ENCODE peak calls at places on chromosomes 4 and X, in four cellular contexts. One of them, this sample, is unnamed.

GRCh38 chr4:81359207-81359606 is 112.5 kb downstream of the RASGEF1B start:
- DNase-seq in astrocyte: no peak
- DNase-seq in tibial nerve: no peak
- DNase-seq in coronary artery: no peak
- DNase-seq in this sample: no peak

GRCh38 chr4:106314960-106315359 is 1.0 kb downstream of the TBCK start:
- DNase-seq in astrocyte: no peak
- DNase-seq in tibial nerve: no peak
- DNase-seq in coronary artery: no peak
- DNase-seq in this sample: no peak

GRCh38 chr4:177023951-177024350 is 231.2 kb upstream of the VEGFC start:
- DNase-seq in coronary artery: no peak
- DNase-seq in tibial nerve: no peak
- DNase-seq in astrocyte: no peak
- DNase-seq in this sample: no peak

GRCh38 chr4:117996891-117997290 is 37.4 kb upstream of the NDST3 start:
- DNase-seq in tibial nerve: no peak
- DNase-seq in coronary artery: no peak
- DNase-seq in astrocyte: no peak
- DNase-seq in this sample: no peak

GRCh38 chr4:38075370-38076152 is 115.4 kb downstream of the PTTG2 start:
- DNase-seq in astrocyte: peak
- DNase-seq in tibial nerve: no peak
- DNase-seq in coronary artery: no peak
- DNase-seq in this sample: no peak

GRCh38 chr4:109278594-109279031 is 23.8 kb downstream of the COL25A1 start:
- DNase-seq in astrocyte: no peak
- DNase-seq in coronary artery: no peak
- DNase-seq in tibial nerve: no peak
- DNase-seq in this sample: no peak

GRCh38 chr4:1870328-1870577 is 940 bp upstream of the NSD2 start:
- DNase-seq in tibial nerve: peak
- DNase-seq in astrocyte: peak
- DNase-seq in coronary artery: peak
- DNase-seq in this sample: peak

GRCh38 chr4:186918466-186918865 is 194.8 kb upstream of the FAT1 start:
- DNase-seq in tibial nerve: no peak
- DNase-seq in coronary artery: no peak
- DNase-seq in astrocyte: no peak
- DNase-seq in this sample: no peak

GRCh38 chr4:168524006-168524405 is 27.2 kb downstream of the PALLD start:
- DNase-seq in tibial nerve: no peak
- DNase-seq in astrocyte: peak
- DNase-seq in coronary artery: no peak
- DNase-seq in this sample: no peak

GRCh38 chr4:70902577-70903281 is 560 bp downstream of the MOB1B start:
- DNase-seq in coronary artery: peak
- DNase-seq in tibial nerve: no peak
- DNase-seq in astrocyte: no peak
- DNase-seq in this sample: no peak

GRCh38 chr4:87584509-87584908 is 23.8 kb upstream of the DSPP start:
- DNase-seq in coronary artery: no peak
- DNase-seq in tibial nerve: no peak
- DNase-seq in astrocyte: no peak
- DNase-seq in this sample: no peak

GRCh38 chr4:161799687-161800086 is 364.1 kb downstream of the FSTL5 start:
- DNase-seq in astrocyte: peak
- DNase-seq in coronary artery: no peak
- DNase-seq in tibial nerve: no peak
- DNase-seq in this sample: no peak

GRCh38 chr4:119725688-119726330 is 97.2 kb upstream of the PDE5A start:
- DNase-seq in astrocyte: peak
- DNase-seq in coronary artery: no peak
- DNase-seq in tibial nerve: no peak
- DNase-seq in this sample: no peak

GRCh38 chr4:139869810-139870209 is 204.2 kb downstream of the MGST2 start:
- DNase-seq in coronary artery: no peak
- DNase-seq in astrocyte: no peak
- DNase-seq in tibial nerve: no peak
- DNase-seq in this sample: no peak

GRCh38 chrX:129768586-129769466 is 10.9 kb upstream of the SASH3 start:
- DNase-seq in astrocyte: peak
- DNase-seq in tibial nerve: no peak
- DNase-seq in coronary artery: no peak
- DNase-seq in this sample: no peak

GRCh38 chr4:91108751-91109150 is 981.6 kb downstream of the CCSER1 start:
- DNase-seq in tibial nerve: no peak
- DNase-seq in coronary artery: no peak
- DNase-seq in astrocyte: no peak
- DNase-seq in this sample: no peak

GRCh38 chr4:91114386-91114785 is 987.2 kb downstream of the CCSER1 start:
- DNase-seq in tibial nerve: no peak
- DNase-seq in astrocyte: no peak
- DNase-seq in coronary artery: no peak
- DNase-seq in this sample: no peak

GRCh38 chr4:91111556-91111955 is 984.4 kb downstream of the CCSER1 start:
- DNase-seq in tibial nerve: no peak
- DNase-seq in astrocyte: no peak
- DNase-seq in coronary artery: no peak
- DNase-seq in this sample: no peak

GRCh38 chr4:91116861-91117260 is 989.7 kb downstream of the CCSER1 start:
- DNase-seq in tibial nerve: no peak
- DNase-seq in coronary artery: no peak
- DNase-seq in astrocyte: peak
- DNase-seq in this sample: no peak

GRCh38 chr4:91113130-91113706 is 986.0 kb downstream of the CCSER1 start:
- DNase-seq in tibial nerve: no peak
- DNase-seq in astrocyte: peak
- DNase-seq in coronary artery: no peak
- DNase-seq in this sample: no peak
- TF ChIP-seq CTCF in tibial nerve: peak
- TF ChIP-seq CTCF in astrocyte: peak
- TF ChIP-seq CTCF in coronary artery: no peak
- TF ChIP-seq CTCF in this sample: peak

GRCh38 chrX:91414710-91415109 is 19.9 kb upstream of the PABPC5 start:
- DNase-seq in coronary artery: no peak
- DNase-seq in astrocyte: no peak
- DNase-seq in tibial nerve: no peak
- DNase-seq in this sample: no peak
- TF ChIP-seq CTCF in coronary artery: peak
- TF ChIP-seq CTCF in astrocyte: no peak
- TF ChIP-seq CTCF in tibial nerve: no peak
- TF ChIP-seq CTCF in this sample: peak

GRCh38 chr4:48130100-48130499 is 4.0 kb downstream of the TXK start:
- DNase-seq in tibial nerve: no peak
- DNase-seq in astrocyte: no peak
- DNase-seq in coronary artery: no peak
- DNase-seq in this sample: no peak

GRCh38 chr4:48131736-48132135 is 2.3 kb downstream of the TXK start:
- DNase-seq in tibial nerve: no peak
- DNase-seq in coronary artery: no peak
- DNase-seq in astrocyte: no peak
- DNase-seq in this sample: no peak

GRCh38 chr4:48127231-48127881 is 6.7 kb downstream of the TXK start:
- DNase-seq in tibial nerve: no peak
- DNase-seq in astrocyte: peak
- DNase-seq in coronary artery: no peak
- DNase-seq in this sample: no peak

GRCh38 chr4:48127882-48128394 is 6.1 kb downstream of the TXK start:
- DNase-seq in tibial nerve: no peak
- DNase-seq in coronary artery: no peak
- DNase-seq in astrocyte: peak
- DNase-seq in this sample: peak

DNA sequence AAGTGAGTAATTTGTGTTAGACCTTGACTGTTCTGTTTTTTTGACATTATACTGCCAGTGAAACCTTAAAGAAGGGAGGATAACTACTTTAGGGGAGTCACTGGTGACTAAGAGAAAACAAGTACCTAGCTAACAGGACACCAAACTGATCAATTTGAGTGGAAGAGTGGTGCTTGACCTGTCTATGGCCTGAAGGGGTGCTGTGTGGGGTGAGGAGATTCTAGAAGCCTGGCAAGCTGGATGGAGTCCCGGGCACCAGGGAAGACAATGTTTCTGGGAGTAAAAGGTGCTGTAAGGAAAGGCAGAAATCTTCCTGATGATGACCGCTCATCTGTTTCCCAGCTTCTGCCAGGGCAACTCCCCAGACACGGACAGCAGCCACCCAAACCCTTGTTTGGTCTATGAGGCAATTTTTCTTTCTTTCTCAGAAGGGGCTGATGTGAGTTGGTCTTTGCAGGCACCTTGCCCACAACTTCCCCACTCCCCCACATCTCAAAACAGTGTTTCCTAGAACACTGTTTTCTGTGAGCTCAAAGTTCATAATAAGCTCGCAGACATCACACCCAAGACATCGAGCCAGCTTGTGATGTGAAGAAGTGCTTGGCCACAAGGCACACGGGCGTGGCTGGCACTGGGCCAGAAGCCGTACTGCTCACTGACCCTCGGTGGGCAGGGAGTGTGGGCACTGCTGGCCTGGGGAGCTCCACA is 4.6 kb downstream of the TXK start:
- DNase-seq in coronary artery: no peak
- DNase-seq in astrocyte: no peak
- DNase-seq in tibial nerve: no peak
- DNase-seq in this sample: peak
- TF ChIP-seq CTCF in coronary artery: no peak
- TF ChIP-seq CTCF in astrocyte: no peak
- TF ChIP-seq CTCF in tibial nerve: no peak
- TF ChIP-seq CTCF in this sample: no peak

GRCh38 chrX:11663875-11664210 is 1.9 kb downstream of the ARHGAP6 start:
- DNase-seq in astrocyte: no peak
- DNase-seq in coronary artery: no peak
- DNase-seq in tibial nerve: no peak
- DNase-seq in this sample: no peak
- TF ChIP-seq CTCF in astrocyte: no peak
- TF ChIP-seq CTCF in coronary artery: no peak
- TF ChIP-seq CTCF in tibial nerve: no peak
- TF ChIP-seq CTCF in this sample: no peak

DNA sequence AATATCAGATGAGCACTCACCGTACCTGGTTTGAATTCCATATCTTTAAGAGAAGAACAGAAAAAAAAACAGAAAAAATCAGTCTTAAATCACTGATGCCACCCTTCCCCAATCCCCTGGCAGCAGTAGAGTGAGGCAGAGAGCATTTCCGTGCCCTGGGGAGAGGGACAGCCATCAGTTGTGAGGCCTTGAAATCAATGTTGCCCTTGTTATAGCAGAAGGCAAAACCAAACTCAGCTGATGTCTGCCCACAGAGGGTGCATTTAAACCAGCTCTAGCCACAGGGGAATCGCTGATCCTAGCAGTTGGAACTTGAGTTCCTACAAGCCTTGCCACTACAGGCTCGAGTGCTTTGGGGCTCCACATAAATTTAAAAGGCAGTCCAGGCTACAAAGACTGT is 338.5 kb upstream of the FMR1 start:
- DNase-seq in tibial nerve: no peak
- DNase-seq in astrocyte: no peak
- DNase-seq in coronary artery: no peak
- DNase-seq in this sample: no peak
- TF ChIP-seq CTCF in tibial nerve: no peak
- TF ChIP-seq CTCF in astrocyte: no peak
- TF ChIP-seq CTCF in coronary artery: no peak
- TF ChIP-seq CTCF in this sample: no peak